ENCODE peak calls at places on chromosome 12, in four cellular contexts. Q is myocyte, K is progenitor cell of endocrine pancreas, G is HT-29. J is an unnamed sample.

GRCh38 chr12:2288001-2288400 is 235.2 kb downstream of the CACNA1C start:
- DNase-seq in Q (peak), K (no peak), G (no peak), J (no peak)

GRCh38 chr12:108729612-108730336 is 1.5 kb downstream of the CORO1C start:
- DNase-seq in Q (peak), K (no peak), G (peak), J (no peak)

GRCh38 chr12:76020731-76021672 is 10.6 kb downstream of the PHLDA1 start:
- DNase-seq in Q (peak), K (no peak), G (peak), J (no peak)

GRCh38 chr12:25051583-25052190 is 102.8 kb upstream of the BCAT1 start:
- DNase-seq in Q (peak), K (no peak), G (no peak), J (no peak)

GRCh38 chr12:107760207-107760816 is 625 bp downstream of the PRDM4 start:
- DNase-seq in Q (peak), K (peak), G (peak), J (no peak)

GRCh38 chr12:26953447-26953846 is 15.2 kb downstream of the FGFR1OP2 start:
- DNase-seq in Q (no peak), K (no peak), G (no peak), J (no peak)

GRCh38 chr12:131755305-131756113 is 44.6 kb downstream of the SFSWAP start:
- DNase-seq in Q (no peak), K (no peak), G (peak), J (no peak)

GRCh38 chr12:59484575-59484974 is 111.3 kb upstream of the SLC16A7 start:
- DNase-seq in Q (no peak), K (no peak), G (no peak), J (no peak)

GRCh38 chr12:91180577-91180976 is 2.0 kb downstream of the DCN start:
- DNase-seq in Q (peak), K (no peak), G (no peak), J (no peak)

GRCh38 chr12:95321516-95322246 is 104.1 kb downstream of the VEZT start:
- DNase-seq in Q (no peak), K (no peak), G (no peak), J (no peak)

GRCh38 chr12:78696267-78696666 is 168.3 kb upstream of the SYT1 start:
- DNase-seq in Q (no peak), K (no peak), G (no peak), J (no peak)

GRCh38 chr12:817941-818600 is 65.7 kb downstream of the WNK1 start:
- DNase-seq in Q (no peak), K (no peak), G (no peak), J (no peak)

GRCh38 chr12:13141686-13142085 is 38.2 kb upstream of the GSG1 start:
- DNase-seq in Q (no peak), K (no peak), G (no peak), J (no peak)

GRCh38 chr12:116319851-116320621 is 42.5 kb upstream of the MED13L start:
- DNase-seq in Q (peak), K (no peak), G (no peak), J (no peak)

GRCh38 chr12:29242921-29243431 is 93.9 kb downstream of the FAR2 start:
- DNase-seq in Q (no peak), K (no peak), G (peak), J (no peak)

GRCh38 chr12:109883429-109883828 is 3.1 kb upstream of the GLTP start:
- DNase-seq in Q (no peak), K (no peak), G (no peak), J (no peak)

GRCh38 chr12:130838284-130838950 is 633 bp downstream of the STX2 start:
- DNase-seq in Q (peak), K (no peak), G (peak), J (no peak)

GRCh38 chr12:24898185-24898584 is 50.7 kb downstream of the BCAT1 start:
- DNase-seq in Q (no peak), K (no peak), G (no peak), J (no peak)

GRCh38 chr12:52650520-52651081 is 1.4 kb downstream of the KRT2 start:
- DNase-seq in Q (peak), K (no peak), G (no peak), J (no peak)

GRCh38 chr12:29611906-29612305 is 114.4 kb upstream of the OVCH1 start:
- DNase-seq in Q (peak), K (no peak), G (peak), J (no peak)

GRCh38 chr12:29546000-29546399 is 48.5 kb upstream of the OVCH1 start:
- DNase-seq in Q (peak), K (no peak), G (no peak), J (no peak)

GRCh38 chr12:46675736-46676135 is 150.1 kb downstream of the SLC38A4 start:
- DNase-seq in Q (peak), K (no peak), G (peak), J (peak)

GRCh38 chr12:103626498-103626897 is 39.4 kb downstream of the STAB2 start:
- DNase-seq in Q (no peak), K (no peak), G (peak), J (no peak)